ENCODE peak calls at places on chromosomes 2 and 18, in six cellular contexts. Y, I, Q, P, J and Z are unnamed samples.

GRCh38 chr2:8489221-8489620 is 192.6 kb upstream of the ID2 start:
- DNase-seq in Y (no peak), I (no peak), Q (no peak), P (no peak), J (no peak), Z (no peak)

GRCh38 chr18:23519725-23520124 is 16.4 kb downstream of the RMC1 start:
- DNase-seq in Y (no peak), I (no peak), Q (no peak), P (no peak), J (no peak), Z (no peak)

GRCh38 chr2:85549826-85550225 is 10.9 kb downstream of the MAT2A start:
- DNase-seq in Y (no peak), I (no peak), Q (no peak), P (no peak), J (no peak), Z (no peak)

GRCh38 chr2:220353897-220354296 is 726.5 kb downstream of the SLC4A3 start:
- DNase-seq in Y (no peak), I (no peak), Q (no peak), P (no peak), J (no peak), Z (no peak)

GRCh38 chr18:76457475-76457874 is 37.6 kb downstream of the ZNF516 start:
- DNase-seq in Y (no peak), I (no peak), Q (peak), P (no peak), J (no peak), Z (no peak)

GRCh38 chr2:163878718-163879117 is 142.9 kb upstream of the FIGN start:
- DNase-seq in Y (peak), I (peak), Q (no peak), P (no peak), J (no peak), Z (no peak)

GRCh38 chr2:241562269-241562891 is 3.8 kb downstream of the BOK start:
- DNase-seq in Y (no peak), I (no peak), Q (peak), P (no peak), J (no peak), Z (no peak)

GRCh38 chr2:217942731-217943335 is 60.0 kb downstream of the TNS1 start:
- DNase-seq in Y (no peak), I (peak), Q (peak), P (no peak), J (no peak), Z (no peak)

GRCh38 chr2:109128466-109129355 is at the start of gene SH3RF3:
- DNase-seq in Y (no peak), I (peak), Q (peak), P (no peak), J (no peak), Z (no peak)

GRCh38 chr2:229050063-229050635 is 220.9 kb downstream of the PID1 start:
- DNase-seq in Y (no peak), I (no peak), Q (no peak), P (no peak), J (no peak), Z (no peak)

GRCh38 chr2:152875832-152876669 is 157.6 kb downstream of the ARL6IP6 start:
- DNase-seq in Y (no peak), I (peak), Q (no peak), P (no peak), J (no peak), Z (no peak)

GRCh38 chr18:396251-396555 is 104.3 kb downstream of the COLEC12 start:
- DNase-seq in Y (no peak), I (no peak), Q (no peak), P (no peak), J (no peak), Z (no peak)

GRCh38 chr2:191835539-191836350 is 11.1 kb downstream of the CAVIN2 start:
- DNase-seq in Y (no peak), I (no peak), Q (no peak), P (no peak), J (no peak), Z (no peak)

GRCh38 chr2:240595381-240596079 is 9.0 kb downstream of the CAPN10 start:
- DNase-seq in Y (peak), I (no peak), Q (peak), P (no peak), J (peak), Z (no peak)

GRCh38 chr2:239151201-239152131 is 249.4 kb downstream of the HDAC4 start:
- DNase-seq in Y (no peak), I (no peak), Q (no peak), P (no peak), J (no peak), Z (no peak)

GRCh38 chr18:42178381-42179080 is 223.5 kb downstream of the PIK3C3 start:
- DNase-seq in Y (peak), I (no peak), Q (no peak), P (no peak), J (no peak), Z (no peak)

GRCh38 chr2:180364719-180365118 is 357.6 kb upstream of the CWC22 start:
- DNase-seq in Y (no peak), I (no peak), Q (no peak), P (no peak), J (no peak), Z (no peak)

GRCh38 chr18:70411307-70411706 is 122.5 kb downstream of the SOCS6 start:
- DNase-seq in Y (no peak), I (no peak), Q (no peak), P (no peak), J (no peak), Z (no peak)

GRCh38 chr2:217103752-217104540 is 244.1 kb upstream of the TNP1 start:
- DNase-seq in Y (no peak), I (no peak), Q (no peak), P (no peak), J (no peak), Z (no peak)

GRCh38 chr2:30514134-30514860 is 67.3 kb downstream of the LCLAT1 start:
- DNase-seq in Y (peak), I (peak), Q (no peak), P (no peak), J (peak), Z (no peak)

GRCh38 chr2:28321426-28321825 is 71.2 kb upstream of the FOSL2 start:
- DNase-seq in Y (no peak), I (no peak), Q (no peak), P (no peak), J (no peak), Z (no peak)